ENCODE peak calls at places on chromosomes 11 and 22, in seven cellular contexts. G is K562, V is GM12878, E is HCT116, X is H1, O is HepG2, F is NT2/D1. U is an unnamed sample.
A peak's percentile ranks its signal among the peaks of the same experiment; 100 is the strongest.

GRCh38 chr22:42116848-42117424 is 13.7 kb downstream of the CYP2D6 start:
- DNase-seq in E (no peak), O (no peak), V (no peak), X (no peak), G (no peak), F (no peak), U (no peak)

GRCh38 chr11:5808500-5809121 is at the start of gene OR52N2:
- DNase-seq in E (peak; percentile 61), G (peak; percentile 20), X (no peak), F (peak; percentile 57), O (peak; percentile 63), V (peak; percentile 53), U (peak; percentile 29)

GRCh38 chr11:84136926-84137325 is 850.8 kb upstream of the CCDC90B start:
- DNase-seq in X (no peak), V (no peak), O (no peak), E (no peak), F (no peak), G (no peak), U (no peak)

GRCh38 chr11:73531386-73531785 is 66.5 kb downstream of the FAM168A start:
- DNase-seq in E (no peak), X (no peak), O (no peak), F (no peak), G (no peak), V (no peak), U (no peak)

GRCh38 chr11:112023104-112023503 is 2.1 kb upstream of the DLAT start:
- DNase-seq in G (no peak), X (no peak), O (peak; percentile 6), V (no peak), E (no peak), F (no peak), U (peak; percentile 13)

GRCh38 chr11:113345978-113346377 is 31.6 kb downstream of the TTC12 start:
- DNase-seq in G (no peak), F (no peak), O (no peak), X (no peak), V (no peak), E (no peak), U (no peak)

GRCh38 chr11:110526323-110526722 is 96.6 kb downstream of the FDX1 start:
- DNase-seq in F (no peak), V (peak; percentile 26), X (no peak), G (peak; percentile 2), E (no peak), O (no peak), U (no peak)

GRCh38 chr11:133181672-133182071 is 350.6 kb downstream of the OPCML start:
- DNase-seq in O (no peak), V (no peak), G (no peak), F (no peak), E (no peak), X (no peak), U (no peak)

GRCh38 chr22:44410396-44411056 is 87.5 kb downstream of the RTL6 start:
- DNase-seq in G (no peak), E (no peak), O (no peak), F (no peak), V (no peak), X (no peak), U (no peak)

GRCh38 chr11:87878373-87878779 is 296.9 kb downstream of the RAB38 start:
- DNase-seq in F (peak; percentile 8), X (no peak), E (peak; percentile 21), G (no peak), V (no peak), O (peak; percentile 2), U (no peak)

GRCh38 chr11:119369035-119369925 is 12.2 kb downstream of the USP2 start:
- DNase-seq in F (no peak), V (no peak), O (peak; percentile 50), G (no peak), E (no peak), X (no peak), U (peak; percentile 77)

GRCh38 chr11:133787379-133788103 is 57.8 kb downstream of the SPATA19 start:
- DNase-seq in G (no peak), V (no peak), O (no peak), X (no peak), F (no peak), E (no peak), U (no peak)

GRCh38 chr11:120819003-120819402 is 204.9 kb upstream of the TBCEL start:
- DNase-seq in V (no peak), G (no peak), E (no peak), F (no peak), X (no peak), O (peak; percentile 14), U (no peak)

GRCh38 chr11:44651535-44652130 is 75.1 kb upstream of the TSPAN18 start:
- DNase-seq in F (no peak), E (no peak), V (no peak), O (no peak), X (no peak), G (no peak), U (no peak)

GRCh38 chr11:30573951-30574350 is 12.2 kb downstream of the MPPED2 start:
- DNase-seq in F (no peak), X (no peak), G (no peak), E (no peak), O (no peak), V (no peak), U (no peak)

GRCh38 chr11:14258177-14258935 is 100.6 kb downstream of the RRAS2 start:
- DNase-seq in E (peak; percentile 26), X (no peak), V (no peak), O (peak; percentile 65), F (no peak), G (no peak), U (no peak)
- TF ChIP-seq YY1 in E (no peak), X (no peak), V (no peak), O (no peak), F (no peak), G (no peak), U (no peak)

GRCh38 chr22:32760396-32760795 is 41.1 kb upstream of the TIMP3 start:
- DNase-seq in E (no peak), F (no peak), V (no peak), X (no peak), G (no peak), O (no peak), U (no peak)

GRCh38 chr22:32765117-32765618 is 36.3 kb upstream of the TIMP3 start:
- DNase-seq in E (no peak), O (no peak), X (no peak), G (no peak), F (no peak), V (no peak), U (no peak)

GRCh38 chr22:32761251-32761903 is 40.1 kb upstream of the TIMP3 start:
- DNase-seq in G (no peak), E (no peak), V (no peak), O (no peak), F (no peak), X (no peak), U (no peak)

GRCh38 chr22:32760815-32761214 is 40.7 kb upstream of the TIMP3 start:
- DNase-seq in E (no peak), O (no peak), F (no peak), G (no peak), X (no peak), V (no peak), U (no peak)

GRCh38 chr22:32764330-32765116 is 37.0 kb upstream of the TIMP3 start:
- DNase-seq in O (no peak), F (no peak), X (no peak), G (no peak), V (no peak), E (no peak), U (no peak)
- TF ChIP-seq YY1 in O (no peak), F (no peak), X (no peak), G (no peak), V (no peak), E (no peak), U (no peak)

GRCh38 chr22:32702421-32702820 is 99.1 kb upstream of the TIMP3 start:
- DNase-seq in F (no peak), O (no peak), E (no peak), G (no peak), X (no peak), V (no peak), U (no peak)

GRCh38 chr22:32699686-32700085 is 101.8 kb upstream of the TIMP3 start:
- DNase-seq in G (no peak), V (no peak), O (no peak), F (no peak), E (no peak), X (no peak), U (no peak)

GRCh38 chr22:32698926-32699619 is 102.4 kb upstream of the TIMP3 start:
- DNase-seq in X (no peak), V (no peak), O (no peak), E (no peak), F (no peak), G (no peak), U (no peak)

GRCh38 chr22:32700186-32700882 is 101.2 kb upstream of the TIMP3 start:
- DNase-seq in G (no peak), X (no peak), V (no peak), O (peak; percentile 44), E (no peak), F (no peak), U (no peak)

DNA sequence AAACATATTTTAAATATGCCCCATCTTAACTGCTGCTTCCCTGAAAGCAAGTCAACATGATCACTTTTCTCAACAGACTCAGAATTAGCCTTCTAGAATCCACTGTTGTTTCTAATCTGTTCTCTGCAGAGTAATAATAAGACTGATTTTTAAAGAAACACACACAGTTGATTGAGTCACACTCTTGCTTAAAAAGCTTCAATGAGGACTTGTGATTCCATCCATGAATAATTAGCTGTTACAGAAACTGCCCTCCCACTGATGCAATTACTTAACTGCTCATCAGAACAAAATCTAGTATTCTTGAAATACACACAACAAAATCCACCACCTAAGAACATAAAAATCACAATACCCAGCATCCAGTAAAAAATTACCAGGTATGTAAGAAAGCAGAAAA is 100.5 kb upstream of the TIMP3 start:
- DNase-seq in X (no peak), F (no peak), G (no peak), E (no peak), O (no peak), V (no peak), U (no peak)
- TF ChIP-seq YY1 in X (no peak), F (no peak), G (no peak), E (no peak), O (no peak), V (no peak), U (no peak)

DNA sequence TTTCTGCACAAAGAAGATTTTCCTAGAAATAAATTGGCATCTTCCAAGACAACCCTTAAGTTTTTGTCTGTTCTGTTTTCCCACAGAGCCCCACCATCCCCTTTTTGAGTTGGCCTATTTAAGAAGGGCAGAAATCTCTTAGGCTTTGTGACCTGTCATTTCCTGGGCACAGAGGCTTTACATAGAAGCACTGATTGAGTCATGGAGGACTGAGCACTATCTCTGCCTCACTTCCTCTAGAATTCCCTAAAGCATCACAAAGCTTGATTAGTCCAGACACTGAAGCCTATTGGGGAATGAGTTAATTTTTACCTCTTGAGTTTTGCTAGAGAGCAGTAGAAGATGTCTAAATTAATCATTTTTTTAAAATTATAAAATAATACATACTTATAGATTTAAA is 25.4 kb downstream of the TRIM44 start:
- DNase-seq in F (no peak), V (no peak), G (no peak), O (no peak), E (no peak), X (no peak), U (no peak)
- TF ChIP-seq YY1 in F (no peak), V (no peak), G (no peak), O (no peak), E (no peak), X (no peak), U (no peak)

U was measured in SK-N-SH.